ENCODE peak calls at places on chromosomes 4 and X, in nine cellular contexts. E is right cardiac atrium, U is substantia nigra, Q is Peyer's patch, W is OCI-LY7, B is cardiac muscle cell, L is fibroblast of lung, D is PC-9, F is A673. Y is an unnamed sample.

GRCh38 chrX:48611703-48612102 is 14.4 kb downstream of the WDR13 start:
- DNase-seq in D (no peak), Q (no peak), L (no peak), F (no peak), E (no peak), B (no peak), U (no peak), W (no peak), Y (no peak)

GRCh38 chr4:176259330-176260090 is 9.5 kb downstream of the ASB5 start:
- DNase-seq in B (peak), W (no peak), U (no peak), Q (no peak), D (no peak), E (no peak), L (peak), F (no peak), Y (no peak)

GRCh38 chr4:1609901-1610790 is 74.0 kb downstream of the FAM53A start:
- DNase-seq in B (no peak), L (no peak), Q (no peak), U (no peak), E (peak), F (no peak), D (no peak), W (no peak), Y (no peak)

GRCh38 chr4:106738121-106738520 is 298.0 kb downstream of the DKK2 start:
- DNase-seq in E (no peak), F (no peak), U (no peak), L (no peak), Q (no peak), W (no peak), B (peak), D (no peak), Y (no peak)

GRCh38 chrX:153925739-153926593 is at the start of gene ARHGAP4:
- DNase-seq in W (peak), E (peak), L (no peak), Q (peak), F (no peak), U (no peak), D (peak), B (no peak), Y (no peak)

GRCh38 chrX:153908219-153908875 is 3.9 kb downstream of the AVPR2 start:
- DNase-seq in B (no peak), Q (no peak), U (no peak), W (no peak), D (no peak), L (no peak), E (no peak), F (no peak), Y (no peak)

GRCh38 chr4:76758290-76758882 is 139.6 kb downstream of the SOWAHB start:
- DNase-seq in E (no peak), F (peak), L (peak), U (peak), W (peak), Q (no peak), D (peak), B (peak), Y (no peak)

GRCh38 chr4:118290951-118291350 is 61.9 kb downstream of the PRSS12 start:
- DNase-seq in Q (no peak), F (no peak), W (no peak), D (no peak), U (no peak), B (no peak), E (no peak), L (no peak), Y (no peak)

GRCh38 chr4:13918110-13918509 is 290.6 kb upstream of the BOD1L1 start:
- DNase-seq in D (no peak), W (no peak), E (peak), Q (no peak), U (no peak), B (peak), L (peak), F (no peak), Y (peak)

GRCh38 chr4:143667461-143667860 is 33.0 kb downstream of the FREM3 start:
- DNase-seq in B (peak), F (peak), Q (no peak), D (no peak), L (peak), W (no peak), E (peak), U (no peak), Y (no peak)

GRCh38 chr4:158938462-158939044 is 164.3 kb upstream of the RAPGEF2 start:
- DNase-seq in B (peak), U (no peak), F (peak), Q (no peak), D (no peak), W (no peak), L (peak), E (no peak), Y (no peak)

GRCh38 chrX:79361192-79361870 is 5.8 kb downstream of the ITM2A start:
- DNase-seq in E (no peak), D (no peak), W (no peak), Q (no peak), F (no peak), U (no peak), B (no peak), L (no peak), Y (no peak)

GRCh38 chr4:95095352-95095974 is 337.7 kb downstream of the BMPR1B start:
- DNase-seq in L (peak), B (peak), W (peak), D (peak), F (peak), Q (no peak), U (no peak), E (no peak), Y (no peak)

GRCh38 chrX:134431894-134432293 is 28.1 kb upstream of the HPRT1 start:
- DNase-seq in L (peak), E (no peak), W (no peak), D (no peak), U (no peak), B (peak), F (peak), Q (no peak), Y (no peak)

GRCh38 chr4:17546222-17546621 is 30.8 kb upstream of the LAP3 start:
- DNase-seq in D (no peak), B (no peak), L (no peak), U (no peak), F (no peak), Q (no peak), W (no peak), E (no peak), Y (no peak)

GRCh38 chrX:122004127-122004526 is 956.7 kb downstream of the GLUD2 start:
- DNase-seq in B (no peak), D (no peak), L (no peak), Q (no peak), F (no peak), W (no peak), E (no peak), U (no peak), Y (no peak)

GRCh38 chr4:95409750-95410149 is 139.0 kb downstream of the UNC5C start:
- DNase-seq in E (no peak), U (no peak), D (no peak), B (no peak), L (no peak), W (no peak), F (no peak), Q (no peak), Y (no peak)

GRCh38 chrX:100647095-100647494 is 3.1 kb downstream of the SRPX2 start:
- DNase-seq in W (peak), L (peak), F (no peak), E (no peak), B (peak), U (no peak), Q (no peak), D (no peak), Y (no peak)

GRCh38 chr4:72325215-72325614 is 243.8 kb downstream of the ADAMTS3 start:
- DNase-seq in B (no peak), D (no peak), E (no peak), W (no peak), F (no peak), U (no peak), Q (no peak), L (no peak), Y (no peak)

GRCh38 chr4:176587920-176588319 is 204.8 kb downstream of the VEGFC start:
- DNase-seq in U (no peak), E (no peak), W (no peak), L (peak), D (no peak), B (peak), F (no peak), Q (no peak), Y (no peak)

GRCh38 chrX:32530802-32531403 is 680.4 kb downstream of the DMD start:
- DNase-seq in U (no peak), Q (no peak), L (peak), B (peak), E (no peak), W (peak), D (peak), F (peak), Y (no peak)

GRCh38 chrX:35122756-35123155 is 180.2 kb downstream of the FAM47B start:
- DNase-seq in D (no peak), U (no peak), E (no peak), F (no peak), W (no peak), B (no peak), L (peak), Q (no peak), Y (no peak)

GRCh38 chr4:92988301-92988700 is 684.5 kb downstream of the GRID2 start:
- DNase-seq in W (no peak), D (no peak), U (no peak), F (no peak), E (no peak), B (no peak), Q (no peak), L (no peak), Y (no peak)

GRCh38 chr4:17013382-17014006 is 115.0 kb upstream of the LDB2 start:
- DNase-seq in F (peak), Q (no peak), W (no peak), L (no peak), B (peak), D (no peak), U (no peak), E (no peak), Y (no peak)

GRCh38 chr4:10115271-10115656 is 1.3 kb downstream of the WDR1 start:
- DNase-seq in F (no peak), U (no peak), B (peak), E (no peak), D (no peak), L (peak), Q (no peak), W (no peak), Y (no peak)

GRCh38 chr4:99885063-99885664 is 9.1 kb downstream of the LAMTOR3 start:
- DNase-seq in E (no peak), D (no peak), F (peak), W (peak), Q (no peak), U (no peak), B (peak), L (peak), Y (no peak)

GRCh38 chrX:123803331-123803983 is 56.4 kb upstream of the XIAP start:
- DNase-seq in L (peak), Q (no peak), E (no peak), U (no peak), F (peak), B (peak), D (peak), W (peak), Y (peak)

GRCh38 chr4:37383579-37384229 is 139.2 kb downstream of the NWD2 start:
- DNase-seq in Q (no peak), L (peak), U (no peak), E (no peak), W (peak), D (peak), F (peak), B (peak), Y (no peak)

GRCh38 chr4:38385286-38386010 is 278.6 kb upstream of the KLF3 start:
- DNase-seq in F (no peak), W (no peak), D (no peak), U (no peak), Q (no peak), B (no peak), L (no peak), E (no peak), Y (no peak)

GRCh38 chrX:133531012-133531411 is 115.7 kb upstream of the GPC4 start:
- DNase-seq in U (peak), E (peak), F (no peak), W (no peak), Q (no peak), L (peak), D (no peak), B (peak), Y (no peak)

GRCh38 chrX:14389682-14390081 is 139.7 kb upstream of the GLRA2 start:
- DNase-seq in B (no peak), Q (no peak), U (no peak), E (no peak), L (no peak), D (no peak), F (no peak), W (no peak), Y (no peak)

GRCh38 chrX:19585370-19586082 is 70.2 kb upstream of the MAP3K15 start:
- DNase-seq in W (no peak), B (no peak), E (no peak), F (no peak), D (peak), L (no peak), U (no peak), Q (no peak), Y (no peak)

GRCh38 chrX:47583240-47583861 is 1.1 kb downstream of the TIMP1 start:
- DNase-seq in B (no peak), L (no peak), Q (no peak), F (no peak), U (no peak), W (no peak), E (no peak), D (no peak), Y (no peak)

GRCh38 chr4:128639586-128640270 is 169.8 kb upstream of the JADE1 start:
- DNase-seq in L (peak), Q (no peak), U (no peak), D (no peak), F (no peak), W (no peak), B (peak), E (peak), Y (no peak)

GRCh38 chr4:139084425-139085093 is 69.0 kb downstream of the NOCT start:
- DNase-seq in L (no peak), U (no peak), Q (no peak), F (no peak), E (no peak), D (no peak), B (no peak), W (no peak), Y (no peak)

DNA sequence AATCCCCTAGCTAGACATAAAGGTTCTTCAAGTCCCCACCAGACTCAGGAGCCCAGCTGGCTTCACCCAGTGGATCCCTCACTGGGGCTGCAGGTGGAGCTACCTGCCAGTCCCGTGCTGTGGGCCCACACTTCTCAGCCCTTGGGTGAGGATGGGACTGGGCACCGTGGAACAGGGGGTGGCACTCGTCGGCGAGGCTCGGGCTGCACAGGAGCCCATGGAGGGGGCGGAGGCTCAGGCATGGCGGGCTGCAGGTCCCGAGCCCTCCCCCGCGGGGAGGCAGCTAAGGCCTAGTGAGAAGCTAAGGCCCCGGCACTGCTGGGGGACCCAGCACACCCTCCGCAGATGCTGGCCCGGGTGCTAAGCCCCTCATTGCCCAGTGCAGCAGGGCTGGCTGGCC is 16.1 kb upstream of the ACSL4 start:
- DNase-seq in D (no peak), E (no peak), Q (no peak), B (no peak), W (no peak), F (no peak), U (no peak), L (no peak), Y (no peak)
- H3K27ac ChIP-seq in D (no peak), E (no peak), Q (no peak), B (no peak), W (no peak), F (no peak), U (no peak), L (no peak), Y (no peak)

GRCh38 chrX:125205084-125205917 is 114.4 kb upstream of the TEX13C start:
- DNase-seq in E (peak), D (no peak), F (peak), W (no peak), U (no peak), L (peak), B (peak), Q (no peak), Y (peak)

GRCh38 chrX:125203379-125203736 is 116.3 kb upstream of the TEX13C start:
- DNase-seq in E (no peak), B (no peak), D (no peak), Q (no peak), U (no peak), F (peak), W (no peak), L (no peak), Y (no peak)

GRCh38 chrX:125203737-125204578 is 115.7 kb upstream of the TEX13C start:
- DNase-seq in L (no peak), W (no peak), F (peak), D (no peak), E (peak), B (no peak), U (no peak), Q (no peak), Y (no peak)

GRCh38 chrX:125202486-125203378 is 116.9 kb upstream of the TEX13C start:
- DNase-seq in L (no peak), E (no peak), W (no peak), B (no peak), F (peak), Q (no peak), D (no peak), U (no peak), Y (no peak)

DNA sequence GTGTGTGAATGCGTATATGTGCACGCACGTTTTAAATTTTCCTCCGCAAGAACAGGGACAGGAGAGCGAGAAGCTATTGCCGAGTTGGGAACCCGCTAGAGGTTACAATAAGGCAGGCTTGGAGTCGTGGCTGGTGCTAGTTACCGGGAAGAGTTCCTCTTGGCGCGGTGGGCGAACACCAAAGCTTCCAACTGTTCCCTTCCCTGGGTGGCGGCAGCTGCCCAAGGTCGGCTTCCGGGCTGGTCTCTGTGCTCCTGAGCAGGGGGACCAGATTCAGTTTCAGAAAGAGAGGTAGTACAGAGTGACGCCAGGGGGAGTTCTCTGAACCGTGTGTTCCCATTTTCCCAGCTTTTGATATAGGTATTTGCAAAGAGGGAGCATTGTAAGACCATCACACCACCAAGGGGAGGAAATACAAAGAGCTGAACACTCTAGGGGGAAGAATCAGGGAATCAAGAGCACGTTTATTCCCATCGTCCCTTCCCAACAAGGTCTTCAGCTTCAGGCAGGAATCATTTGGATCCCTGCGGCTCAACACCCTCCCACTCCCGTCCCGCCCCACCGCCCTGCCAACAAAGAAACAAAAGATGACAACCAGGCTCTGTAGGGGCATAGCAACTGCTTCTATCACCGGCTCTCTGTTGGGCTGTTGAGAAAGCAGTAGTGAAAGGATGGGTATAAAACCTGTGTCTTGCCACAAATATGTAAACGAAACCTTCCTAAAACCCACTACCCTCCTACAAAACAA is 113.6 kb upstream of the TEX13C start:
- DNase-seq in B (no peak), L (no peak), E (peak), D (no peak), W (no peak), U (no peak), F (peak), Q (no peak), Y (no peak)
- H3K27ac ChIP-seq in B (peak), L (no peak), E (no peak), D (no peak), W (no peak), U (no peak), F (peak), Q (no peak), Y (no peak)

GRCh38 chr4:52713456-52713937 is 37.7 kb downstream of the ERVMER34-1 start:
- DNase-seq in B (peak), U (no peak), W (peak), L (no peak), E (peak), Q (no peak), D (no peak), F (no peak), Y (no peak)

GRCh38 chr4:52714597-52715254 is 36.5 kb downstream of the ERVMER34-1 start:
- DNase-seq in B (peak), F (no peak), D (no peak), U (no peak), W (peak), L (no peak), Q (no peak), E (no peak), Y (no peak)

GRCh38 chr4:52716364-52717151 is 34.7 kb downstream of the ERVMER34-1 start:
- DNase-seq in D (no peak), W (no peak), E (no peak), U (no peak), F (no peak), Q (no peak), B (no peak), L (no peak), Y (no peak)

GRCh38 chr4:52715914-52716313 is 35.3 kb downstream of the ERVMER34-1 start:
- DNase-seq in E (no peak), L (no peak), B (no peak), F (no peak), U (no peak), D (no peak), Q (no peak), W (no peak), Y (no peak)

DNA sequence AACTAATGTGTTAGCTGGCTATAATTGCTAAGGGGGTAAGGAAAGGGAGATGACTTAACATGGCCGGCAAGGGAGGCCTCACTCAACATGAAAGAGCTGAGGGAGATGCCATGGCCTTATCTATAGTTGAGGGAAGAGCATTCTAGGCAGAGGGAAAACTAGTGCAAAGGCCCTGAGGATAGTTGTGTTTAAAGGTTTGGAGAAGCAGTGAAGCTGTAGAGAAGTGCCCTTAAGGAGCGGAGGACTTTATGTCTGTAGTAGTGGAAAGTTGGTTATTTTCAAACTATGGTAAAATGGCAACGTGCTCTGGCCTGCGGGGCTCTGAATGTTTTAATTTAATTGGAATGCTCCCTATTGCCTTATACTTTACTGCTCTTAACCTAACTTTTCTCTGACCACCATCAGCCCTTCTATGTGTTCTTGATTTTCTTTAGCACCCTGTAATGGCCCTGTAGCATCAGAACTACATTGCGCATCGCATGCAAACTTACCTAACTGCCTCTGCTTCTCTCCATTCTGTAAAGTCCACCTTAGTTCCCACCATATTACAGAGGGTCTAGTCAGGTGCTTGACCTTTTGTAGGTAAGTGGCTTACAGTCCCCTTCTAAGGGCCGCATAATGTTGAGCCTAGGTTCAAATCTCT is 35.8 kb downstream of the ERVMER34-1 start:
- DNase-seq in Q (no peak), D (no peak), E (no peak), W (no peak), B (no peak), L (no peak), F (no peak), U (no peak), Y (no peak)
- H3K27ac ChIP-seq in Q (no peak), D (no peak), E (no peak), W (peak), B (peak), L (no peak), F (peak), U (no peak), Y (peak)

DNA sequence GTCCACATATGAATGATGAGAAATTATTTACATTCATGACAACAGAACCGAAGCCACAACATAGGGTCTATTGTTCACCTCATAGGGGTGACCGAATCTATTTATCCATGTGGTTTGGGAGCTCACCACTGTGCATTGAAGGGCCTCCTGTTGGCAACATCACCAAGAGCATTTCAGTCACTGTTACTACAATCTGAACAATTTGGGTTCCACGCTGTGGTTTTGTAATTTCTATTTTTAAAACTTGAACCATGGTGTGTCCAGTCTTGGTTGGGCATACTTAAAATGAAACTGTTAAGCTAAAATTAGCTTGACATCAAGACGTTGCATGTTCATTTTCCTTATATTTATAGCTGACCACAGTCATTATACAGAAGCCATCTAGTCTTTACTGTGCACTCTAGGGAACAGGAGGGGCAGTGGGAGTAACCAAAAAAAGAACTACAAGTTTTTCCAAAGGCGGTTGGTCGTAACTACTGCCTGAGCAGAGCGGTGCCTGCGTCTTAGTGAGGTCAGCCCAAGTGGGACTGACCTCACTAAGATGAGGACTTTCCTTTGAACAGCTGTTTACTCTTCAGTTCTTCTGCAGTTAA is 192.1 kb downstream of the SPRY1 start:
- DNase-seq in F (no peak), W (no peak), D (no peak), U (no peak), L (peak), E (no peak), Q (no peak), B (peak), Y (peak)
- H3K27ac ChIP-seq in F (no peak), W (no peak), D (peak), U (no peak), L (peak), E (no peak), Q (peak), B (no peak), Y (peak)

Y was measured in epithelial cell of prostate.